ENCODE peak calls at places on chromosomes 11 and 22, in nine cellular contexts. J, L, E, I, S, X, K, Y and H are unnamed samples.

GRCh38 chr11:44065161-44065571 is 904 bp upstream of the ACCS start:
- DNase-seq in E (no peak), S (no peak), J (no peak), Y (no peak), X (no peak), I (no peak), L (no peak), K (no peak), H (no peak)

GRCh38 chr11:66595245-66595904 is 2.4 kb downstream of the CCS start:
- DNase-seq in L (no peak), I (no peak), J (no peak), K (peak), E (peak), Y (no peak), S (no peak), X (peak), H (no peak)

GRCh38 chr22:17491090-17491489 is 72.2 kb upstream of the SLC25A18 start:
- DNase-seq in L (no peak), K (no peak), X (no peak), E (no peak), S (no peak), I (no peak), J (no peak), Y (no peak), H (no peak)

GRCh38 chr11:70552441-70553150 is 154.3 kb downstream of the CTTN start:
- DNase-seq in S (no peak), Y (no peak), J (no peak), I (no peak), E (no peak), L (no peak), K (no peak), X (no peak), H (no peak)

GRCh38 chr11:70128435-70128906 is 50.4 kb downstream of the ANO1 start:
- DNase-seq in Y (no peak), X (no peak), L (peak), J (no peak), S (no peak), K (no peak), I (no peak), E (no peak), H (no peak)

GRCh38 chr22:41116342-41116741 is 23.9 kb downstream of the EP300 start:
- DNase-seq in K (no peak), Y (no peak), X (no peak), J (no peak), S (no peak), I (no peak), L (no peak), E (no peak), H (no peak)

GRCh38 chr22:46791201-46791731 is 28.8 kb downstream of the TBC1D22A start:
- DNase-seq in S (no peak), K (no peak), E (peak), J (peak), X (peak), L (peak), I (peak), Y (peak), H (no peak)

GRCh38 chr11:34680918-34681554 is 60.1 kb downstream of the EHF start:
- DNase-seq in I (no peak), L (peak), X (peak), Y (no peak), K (no peak), J (no peak), S (peak), E (peak), H (no peak)

GRCh38 chr11:15942126-15942525 is 414.2 kb downstream of the SOX6 start:
- DNase-seq in I (no peak), K (no peak), S (no peak), X (no peak), J (no peak), L (no peak), E (no peak), Y (no peak), H (no peak)

GRCh38 chr11:106131998-106132397 is 54.5 kb downstream of the AASDHPPT start:
- DNase-seq in E (no peak), L (no peak), K (no peak), X (no peak), S (no peak), J (no peak), I (no peak), Y (no peak), H (no peak)